ENCODE peak calls at places on chromosomes 6 and 20, in seven cellular contexts. K is body of pancreas, M is HL-60, O is mammary epithelial cell, H is IMR-90, N is transverse colon, T is fibroblast of mammary gland. F is an unnamed sample.

GRCh38 chr6:35203152-35203670 is 10.5 kb upstream of the SCUBE3 start:
- DNase-seq in T (no peak), O (no peak), K (no peak), M (no peak), H (no peak), N (no peak), F (no peak)

GRCh38 chr20:53898558-53898931 is 171.8 kb downstream of the BCAS1 start:
- DNase-seq in M (no peak), T (no peak), K (no peak), N (no peak), H (no peak), O (no peak), F (no peak)

GRCh38 chr6:34547921-34548644 is 8.0 kb downstream of the SPDEF start:
- DNase-seq in T (no peak), O (no peak), N (peak), K (no peak), M (no peak), H (no peak), F (no peak)

GRCh38 chr6:118746100-118746874 is 94.9 kb upstream of the CEP85L start:
- DNase-seq in N (peak), O (no peak), T (no peak), K (peak), M (no peak), H (no peak), F (no peak)

GRCh38 chr6:2877057-2877882 is 25.8 kb downstream of the SERPINB9 start:
- DNase-seq in T (peak), K (no peak), H (peak), O (peak), M (no peak), N (peak), F (no peak)

GRCh38 chr20:36173451-36173933 is 19.0 kb downstream of the EPB41L1 start:
- DNase-seq in T (no peak), H (peak), N (no peak), O (no peak), M (peak), K (peak), F (no peak)

GRCh38 chr6:28135393-28135792 is 6.3 kb upstream of the ZKSCAN8 start:
- DNase-seq in M (no peak), H (no peak), T (no peak), O (no peak), K (no peak), N (no peak), F (no peak)

GRCh38 chr6:148342146-148343027 is at the start of gene SASH1:
- DNase-seq in H (peak), T (peak), M (peak), N (peak), K (peak), O (peak), F (no peak)

GRCh38 chr20:56788671-56789610 is 159.8 kb downstream of the TFAP2C start:
- DNase-seq in O (peak), N (no peak), K (no peak), H (no peak), M (no peak), T (peak), F (no peak)

GRCh38 chr6:131828946-131829345 is 21.1 kb downstream of the ENPP1 start:
- DNase-seq in H (no peak), O (no peak), K (no peak), M (no peak), N (no peak), T (no peak), F (no peak)

GRCh38 chr6:131828080-131828479 is 20.3 kb downstream of the ENPP1 start:
- DNase-seq in H (peak), N (no peak), O (no peak), K (peak), T (peak), M (no peak), F (no peak)

GRCh38 chr6:131823276-131823902 is 15.6 kb downstream of the ENPP1 start:
- DNase-seq in O (no peak), N (no peak), M (no peak), H (peak), T (no peak), K (no peak), F (no peak)

GRCh38 chr6:131822119-131822518 is 14.3 kb downstream of the ENPP1 start:
- DNase-seq in N (no peak), K (no peak), O (no peak), H (no peak), T (no peak), M (no peak), F (no peak)

DNA sequence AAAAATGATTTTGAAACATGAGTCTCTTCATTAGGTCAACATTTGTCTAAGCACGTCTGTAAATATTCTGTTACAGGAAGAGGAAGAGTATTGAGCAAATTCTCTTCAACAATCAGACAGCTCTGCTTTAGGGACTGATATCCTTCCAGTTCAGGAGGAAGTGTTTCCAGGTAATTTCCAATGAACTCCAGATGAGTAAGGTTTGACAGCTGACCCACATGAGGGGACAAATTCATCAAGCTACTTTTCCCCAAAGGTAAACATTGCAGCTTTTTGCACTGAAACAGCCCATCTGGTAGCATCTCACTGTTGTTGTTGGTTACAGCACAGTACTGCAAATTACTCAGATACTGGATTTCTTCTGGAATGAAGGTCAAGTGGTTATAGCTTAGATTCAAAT is 18.1 kb downstream of the ENPP1 start:
- DNase-seq in K (no peak), O (no peak), M (no peak), T (no peak), H (peak), N (no peak), F (no peak)
- TF ChIP-seq CTCF in K (no peak), O (no peak), M (no peak), T (no peak), H (no peak), N (no peak), F (no peak)

GRCh38 chr6:158818008-158818579 is 1.1 kb downstream of the EZR start:
- DNase-seq in K (peak), O (peak), N (peak), H (peak), M (no peak), T (peak), F (no peak)

GRCh38 chr6:158815915-158816314 is 3.3 kb downstream of the EZR start:
- DNase-seq in N (no peak), H (no peak), M (no peak), K (no peak), O (no peak), T (no peak), F (no peak)

GRCh38 chr6:158815379-158815724 is 3.8 kb downstream of the EZR start:
- DNase-seq in M (no peak), O (no peak), H (no peak), T (no peak), K (no peak), N (no peak), F (no peak)

GRCh38 chr6:158817298-158818007 is 1.7 kb downstream of the EZR start:
- DNase-seq in H (peak), M (no peak), N (peak), O (no peak), T (no peak), K (peak), F (no peak)

DNA sequence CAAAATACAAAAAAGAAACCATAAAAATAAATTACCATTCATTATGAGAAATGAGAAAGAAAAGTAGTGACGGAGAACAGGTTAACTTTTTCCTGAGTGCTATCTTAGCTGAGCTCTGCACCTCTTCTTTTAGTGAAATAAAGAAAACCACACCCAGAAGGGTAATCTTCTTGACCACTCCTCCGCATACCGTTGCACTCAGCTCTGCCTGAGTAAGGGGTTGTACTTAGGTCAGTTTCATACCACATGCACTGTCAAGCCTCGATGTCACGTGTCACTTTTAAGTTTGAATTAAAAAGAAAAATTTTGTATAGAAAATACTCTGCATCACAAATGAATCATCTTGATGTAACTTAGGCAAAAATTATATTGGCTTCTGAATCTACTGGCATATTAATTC is 2.8 kb downstream of the EZR start:
- DNase-seq in K (no peak), O (no peak), M (no peak), N (no peak), T (no peak), H (no peak), F (no peak)
- H3K4me3 ChIP-seq in K (peak), O (peak), M (no peak), N (peak), T (peak), H (no peak), F (peak)

GRCh38 chr6:91538622-91539021 is 951.8 kb upstream of the MAP3K7 start:
- DNase-seq in O (no peak), M (no peak), K (no peak), N (no peak), H (no peak), T (no peak), F (no peak)

GRCh38 chr6:91539451-91539850 is 952.6 kb upstream of the MAP3K7 start:
- DNase-seq in M (no peak), T (no peak), O (no peak), H (no peak), N (no peak), K (no peak), F (no peak)

GRCh38 chr6:91534614-91535013 is 947.7 kb upstream of the MAP3K7 start:
- DNase-seq in O (no peak), T (no peak), M (no peak), N (no peak), H (no peak), K (no peak), F (no peak)
- TF ChIP-seq CTCF in O (peak), T (no peak), M (no peak), N (no peak), H (peak), K (no peak), F (no peak)

GRCh38 chr6:136532030-136532429 is 18.2 kb downstream of the MAP7 start:
- DNase-seq in T (no peak), O (no peak), K (no peak), H (no peak), N (no peak), M (no peak), F (no peak)

GRCh38 chr6:136535880-136536620 is 14.2 kb downstream of the MAP7 start:
- DNase-seq in H (no peak), O (no peak), M (no peak), N (no peak), T (no peak), K (no peak), F (no peak)

GRCh38 chr6:136533487-136533886 is 16.7 kb downstream of the MAP7 start:
- DNase-seq in K (no peak), O (no peak), T (no peak), M (no peak), H (no peak), N (no peak), F (no peak)

GRCh38 chr6:136535017-136535416 is 15.2 kb downstream of the MAP7 start:
- DNase-seq in N (no peak), M (no peak), O (no peak), K (no peak), T (no peak), H (no peak), F (no peak)

GRCh38 chr6:136534268-136534667 is 16.0 kb downstream of the MAP7 start:
- DNase-seq in O (no peak), K (no peak), T (no peak), H (no peak), N (no peak), M (no peak), F (no peak)
- H3K4me3 ChIP-seq in O (no peak), K (no peak), T (no peak), H (no peak), N (no peak), M (no peak), F (no peak)

F was measured in GM12864.